ENCODE peak calls at places on chromosome 22, in eight cellular contexts. G is cardiac muscle cell; E is foreskin fibroblast; F is CD4-positive, alpha-beta T cell; L is heart left ventricle; J is HFFc6; K is BE2C; T is ascending aorta. P is an unnamed sample.

GRCh38 chr22:29011200-29011867 is 50.3 kb downstream of the C22orf31 start:
- DNase-seq in T (no peak), G (no peak), K (no peak), L (no peak), J (no peak), F (no peak), E (no peak), P (no peak)

GRCh38 chr22:40635008-40635939 is 1.2 kb downstream of the MRTFA start:
- DNase-seq in E (peak), L (peak), J (peak), F (no peak), K (no peak), T (no peak), G (no peak), P (no peak)

GRCh38 chr22:34390400-34390799 is 470.1 kb upstream of the LARGE1 start:
- DNase-seq in J (no peak), L (no peak), K (no peak), F (no peak), G (no peak), T (no peak), E (no peak), P (no peak)

GRCh38 chr22:39612811-39613548 is 42.4 kb downstream of the CACNA1I start:
- DNase-seq in J (no peak), T (no peak), G (no peak), K (no peak), E (no peak), L (no peak), F (no peak), P (no peak)

GRCh38 chr22:28670153-28670552 is 9.5 kb downstream of the TTC28 start:
- DNase-seq in K (no peak), L (no peak), G (no peak), T (no peak), F (no peak), J (no peak), E (peak), P (no peak)

GRCh38 chr22:19514831-19515565 is 9.2 kb downstream of the CLDN5 start:
- DNase-seq in L (no peak), K (no peak), G (no peak), T (no peak), F (no peak), E (peak), J (no peak), P (no peak)

GRCh38 chr22:27267145-27267544 is 534.4 kb downstream of the MN1 start:
- DNase-seq in T (no peak), E (peak), L (no peak), G (no peak), F (no peak), K (no peak), J (no peak), P (no peak)

GRCh38 chr22:41248758-41249157 is 8.0 kb upstream of the CHADL start:
- DNase-seq in G (no peak), E (no peak), K (no peak), J (no peak), F (no peak), L (no peak), T (no peak), P (no peak)

DNA sequence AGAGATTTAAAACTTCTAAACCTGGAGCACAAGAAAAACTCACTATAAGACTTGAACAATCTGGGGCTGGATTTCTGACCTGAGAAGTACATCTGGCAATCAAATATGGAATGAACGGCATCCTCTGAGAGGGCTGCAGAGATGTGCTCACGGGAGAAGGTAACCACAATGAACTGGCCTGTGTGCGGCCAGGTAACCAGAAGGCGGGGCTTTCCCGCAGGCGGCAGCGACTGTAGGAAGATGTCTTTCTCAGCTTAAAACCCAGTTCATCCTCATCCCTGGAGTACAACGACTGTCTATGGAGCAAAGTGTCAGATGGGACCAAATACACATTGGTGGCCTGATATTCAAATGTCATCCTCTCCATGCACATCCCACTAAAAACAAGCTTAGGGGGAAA is 24.5 kb downstream of the MICAL3 start:
- DNase-seq in L (no peak), F (no peak), J (no peak), E (no peak), T (no peak), G (no peak), K (no peak), P (peak)
- TF ChIP-seq CTCF in L (no peak), F (no peak), J (no peak), E (no peak), T (no peak), G (no peak), K (no peak), P (no peak)

GRCh38 chr22:45914309-45914708 is 62.7 kb downstream of the WNT7B start:
- DNase-seq in L (no peak), E (no peak), J (no peak), G (no peak), K (no peak), T (no peak), F (no peak), P (no peak)
- TF ChIP-seq CTCF in L (no peak), E (no peak), J (no peak), G (no peak), K (no peak), T (no peak), F (no peak), P (no peak)

GRCh38 chr22:50232481-50233151 is 12.2 kb downstream of the TUBGCP6 start:
- DNase-seq in L (no peak), K (no peak), J (no peak), E (no peak), T (no peak), F (no peak), G (no peak), P (no peak)

GRCh38 chr22:50238755-50239154 is 6.1 kb downstream of the TUBGCP6 start:
- DNase-seq in T (no peak), K (no peak), G (no peak), E (no peak), J (no peak), L (no peak), F (no peak), P (no peak)

GRCh38 chr22:50242406-50242949 is 2.3 kb downstream of the TUBGCP6 start:
- DNase-seq in F (no peak), G (no peak), J (no peak), E (no peak), T (no peak), L (no peak), K (no peak), P (no peak)

GRCh38 chr22:50233223-50233622 is 11.6 kb downstream of the TUBGCP6 start:
- DNase-seq in K (no peak), J (no peak), E (no peak), T (no peak), G (no peak), L (no peak), F (no peak), P (no peak)

GRCh38 chr22:50236731-50237409 is 8.0 kb downstream of the TUBGCP6 start:
- DNase-seq in K (peak), L (no peak), T (no peak), F (no peak), G (no peak), E (peak), J (no peak), P (peak)
- TF ChIP-seq CTCF in K (peak), L (peak), T (no peak), F (no peak), G (peak), E (peak), J (peak), P (peak)

GRCh38 chr22:45208993-45209838 is 31.5 kb downstream of the KIAA0930 start:
- DNase-seq in L (no peak), T (no peak), G (no peak), J (peak), E (peak), K (peak), F (peak), P (peak)
- TF ChIP-seq CTCF in L (peak), T (peak), G (peak), J (peak), E (peak), K (peak), F (peak), P (peak)

DNA sequence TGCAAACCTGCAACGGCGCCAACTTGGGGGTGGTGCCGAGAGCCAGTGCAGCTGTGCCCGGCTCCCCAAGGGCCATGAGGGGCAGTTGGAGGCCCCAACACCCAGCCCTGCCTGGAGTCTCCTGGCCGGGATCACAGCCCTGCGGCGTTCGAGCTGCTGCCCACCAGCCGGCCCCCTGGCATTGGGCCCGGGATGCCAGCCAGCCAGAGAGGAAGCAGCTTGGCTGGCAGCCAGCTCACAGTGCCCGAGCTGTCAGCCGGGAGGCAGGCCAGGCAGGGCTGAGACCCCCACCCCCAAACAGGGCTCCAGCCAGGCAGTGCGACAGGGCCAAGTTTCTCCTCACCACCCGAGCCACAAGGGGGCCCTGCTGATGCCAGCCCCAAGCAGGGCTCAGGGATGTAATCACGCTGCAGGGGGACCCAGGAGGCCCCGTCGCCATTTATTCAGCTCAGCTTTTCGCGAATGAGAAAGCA is 26.0 kb upstream of the TCF20 start:
- DNase-seq in K (peak), F (no peak), G (no peak), L (peak), J (no peak), E (no peak), T (no peak), P (peak)
- TF ChIP-seq CTCF in K (peak), F (peak), G (no peak), L (no peak), J (peak), E (no peak), T (no peak), P (peak)

GRCh38 chr22:23282089-23282501 is 101.8 kb downstream of the BCR start:
- DNase-seq in K (no peak), J (peak), L (peak), G (no peak), F (no peak), E (peak), T (peak), P (peak)
- TF ChIP-seq CTCF in K (no peak), J (peak), L (no peak), G (no peak), F (peak), E (no peak), T (no peak), P (no peak)

GRCh38 chr22:37199839-37200161 is 11.8 kb upstream of the C1QTNF6 start:
- DNase-seq in L (no peak), J (no peak), E (no peak), F (no peak), G (no peak), T (no peak), K (peak), P (no peak)
- TF ChIP-seq CTCF in L (no peak), J (peak), E (no peak), F (no peak), G (no peak), T (no peak), K (no peak), P (no peak)

GRCh38 chr22:37905534-37906363 is at the start of gene MICALL1:
- DNase-seq in T (no peak), G (peak), K (peak), E (peak), J (peak), L (peak), F (peak), P (peak)
- TF ChIP-seq CTCF in T (no peak), G (no peak), K (no peak), E (no peak), J (peak), L (no peak), F (no peak), P (no peak)

P was measured in Calu3.